ENCODE peak calls at places on chromosomes 12 and 14, in seven cellular contexts. One of them, this sample, is unnamed.

GRCh38 chr14:84591827-84592540 is 938.0 kb upstream of the FLRT2 start:
- DNase-seq in PC-9: no peak
- DNase-seq in GM23338: no peak
- DNase-seq in mesendoderm: no peak
- DNase-seq in Karpas-422: no peak
- DNase-seq in hepatocyte: peak; percentile 6
- DNase-seq in neural progenitor cell: no peak
- DNase-seq in this sample: no peak

GRCh38 chr14:94462219-94462551 is 9.6 kb upstream of the SERPINA11 start:
- DNase-seq in PC-9: no peak
- DNase-seq in GM23338: no peak
- DNase-seq in mesendoderm: no peak
- DNase-seq in Karpas-422: no peak
- DNase-seq in hepatocyte: no peak
- DNase-seq in neural progenitor cell: no peak
- DNase-seq in this sample: peak; percentile 19

GRCh38 chr14:101225116-101225728 is 321.7 kb upstream of the RTL1 start:
- DNase-seq in PC-9: no peak
- DNase-seq in GM23338: no peak
- DNase-seq in mesendoderm: no peak
- DNase-seq in Karpas-422: no peak
- DNase-seq in hepatocyte: peak; percentile 74
- DNase-seq in neural progenitor cell: no peak
- DNase-seq in this sample: no peak

GRCh38 chr14:89221109-89221508 is 195.9 kb downstream of the FOXN3 start:
- DNase-seq in PC-9: no peak
- DNase-seq in GM23338: no peak
- DNase-seq in mesendoderm: no peak
- DNase-seq in Karpas-422: no peak
- DNase-seq in hepatocyte: no peak
- DNase-seq in neural progenitor cell: no peak
- DNase-seq in this sample: peak; percentile 77

GRCh38 chr14:89481167-89481566 is 64.1 kb upstream of the FOXN3 start:
- DNase-seq in PC-9: no peak
- DNase-seq in GM23338: no peak
- DNase-seq in mesendoderm: no peak
- DNase-seq in Karpas-422: no peak
- DNase-seq in hepatocyte: no peak
- DNase-seq in neural progenitor cell: no peak
- DNase-seq in this sample: no peak

GRCh38 chr12:110249716-110250225 is 31.3 kb upstream of the ATP2A2 start:
- DNase-seq in PC-9: no peak
- DNase-seq in GM23338: no peak
- DNase-seq in mesendoderm: no peak
- DNase-seq in Karpas-422: no peak
- DNase-seq in hepatocyte: peak; percentile 52
- DNase-seq in neural progenitor cell: no peak
- DNase-seq in this sample: peak; percentile 9

GRCh38 chr12:82314406-82314892 is 43.7 kb downstream of the CCDC59 start:
- DNase-seq in PC-9: no peak
- DNase-seq in GM23338: peak; percentile 82
- DNase-seq in mesendoderm: peak; percentile 78
- DNase-seq in Karpas-422: no peak
- DNase-seq in hepatocyte: peak; percentile 77
- DNase-seq in neural progenitor cell: peak; percentile 90
- DNase-seq in this sample: no peak

GRCh38 chr14:54564071-54564798 is 2.7 kb upstream of the SAMD4A start:
- DNase-seq in PC-9: no peak
- DNase-seq in GM23338: peak; percentile 63
- DNase-seq in mesendoderm: peak; percentile 33
- DNase-seq in Karpas-422: peak; percentile 88
- DNase-seq in hepatocyte: peak; percentile 48
- DNase-seq in neural progenitor cell: peak; percentile 32
- DNase-seq in this sample: peak; percentile 26

GRCh38 chr14:75831455-75831854 is 150.3 kb downstream of the TGFB3 start:
- DNase-seq in PC-9: peak; percentile 93
- DNase-seq in GM23338: no peak
- DNase-seq in mesendoderm: no peak
- DNase-seq in Karpas-422: no peak
- DNase-seq in hepatocyte: peak; percentile 80
- DNase-seq in neural progenitor cell: no peak
- DNase-seq in this sample: peak; percentile 75

GRCh38 chr12:63066782-63067181 is 84.2 kb downstream of the AVPR1A start:
- DNase-seq in PC-9: no peak
- DNase-seq in GM23338: peak; percentile 60
- DNase-seq in mesendoderm: peak; percentile 29
- DNase-seq in Karpas-422: no peak
- DNase-seq in hepatocyte: no peak
- DNase-seq in neural progenitor cell: peak; percentile 31
- DNase-seq in this sample: no peak

GRCh38 chr14:24171422-24172260 is at the start of gene REC8:
- DNase-seq in PC-9: no peak
- DNase-seq in GM23338: peak; percentile 100
- DNase-seq in mesendoderm: peak; percentile 99
- DNase-seq in Karpas-422: peak; percentile 96
- DNase-seq in hepatocyte: peak; percentile 95
- DNase-seq in neural progenitor cell: peak; percentile 99
- DNase-seq in this sample: peak; percentile 96

GRCh38 chr14:68363841-68364711 is 428.8 kb downstream of the ZFP36L1 start:
- DNase-seq in PC-9: no peak
- DNase-seq in GM23338: peak; percentile 85
- DNase-seq in mesendoderm: peak; percentile 97
- DNase-seq in Karpas-422: no peak
- DNase-seq in hepatocyte: peak; percentile 56
- DNase-seq in neural progenitor cell: peak; percentile 95
- DNase-seq in this sample: peak; percentile 85

GRCh38 chr12:96501139-96501741 is 11.9 kb downstream of the CFAP54 start:
- DNase-seq in PC-9: peak; percentile 85
- DNase-seq in GM23338: peak; percentile 45
- DNase-seq in mesendoderm: peak; percentile 88
- DNase-seq in Karpas-422: no peak
- DNase-seq in hepatocyte: peak; percentile 19
- DNase-seq in neural progenitor cell: no peak
- DNase-seq in this sample: peak; percentile 77

GRCh38 chr14:94217116-94217515 is 43.0 kb downstream of the PPP4R4 start:
- DNase-seq in PC-9: no peak
- DNase-seq in GM23338: peak; percentile 28
- DNase-seq in mesendoderm: peak; percentile 51
- DNase-seq in Karpas-422: no peak
- DNase-seq in hepatocyte: peak; percentile 18
- DNase-seq in neural progenitor cell: peak; percentile 26
- DNase-seq in this sample: no peak

GRCh38 chr14:104385189-104386135 is 194.1 kb upstream of the C14orf180 start:
- DNase-seq in PC-9: no peak
- DNase-seq in GM23338: no peak
- DNase-seq in mesendoderm: no peak
- DNase-seq in Karpas-422: no peak
- DNase-seq in hepatocyte: no peak
- DNase-seq in neural progenitor cell: no peak
- DNase-seq in this sample: no peak

GRCh38 chr12:70364695-70365397 is 1.2 kb upstream of the KCNMB4 start:
- DNase-seq in PC-9: no peak
- DNase-seq in GM23338: no peak
- DNase-seq in mesendoderm: no peak
- DNase-seq in Karpas-422: peak; percentile 82
- DNase-seq in hepatocyte: no peak
- DNase-seq in neural progenitor cell: peak; percentile 21
- DNase-seq in this sample: no peak

GRCh38 chr14:51643137-51643536 is 8.6 kb upstream of the FRMD6 start:
- DNase-seq in PC-9: no peak
- DNase-seq in GM23338: no peak
- DNase-seq in mesendoderm: no peak
- DNase-seq in Karpas-422: no peak
- DNase-seq in hepatocyte: no peak
- DNase-seq in neural progenitor cell: no peak
- DNase-seq in this sample: peak; percentile 70

GRCh38 chr14:61335049-61335448 is 13.7 kb downstream of the PRKCH start:
- DNase-seq in PC-9: no peak
- DNase-seq in GM23338: no peak
- DNase-seq in mesendoderm: no peak
- DNase-seq in Karpas-422: no peak
- DNase-seq in hepatocyte: no peak
- DNase-seq in neural progenitor cell: no peak
- DNase-seq in this sample: no peak

GRCh38 chr14:36313206-36313605 is 7.2 kb downstream of the MBIP start:
- DNase-seq in PC-9: no peak
- DNase-seq in GM23338: peak; percentile 21
- DNase-seq in mesendoderm: peak; percentile 25
- DNase-seq in Karpas-422: no peak
- DNase-seq in hepatocyte: no peak
- DNase-seq in neural progenitor cell: peak; percentile 63
- DNase-seq in this sample: no peak

GRCh38 chr12:28582687-28583376 is 392.6 kb downstream of the CCDC91 start:
- DNase-seq in PC-9: no peak
- DNase-seq in GM23338: no peak
- DNase-seq in mesendoderm: no peak
- DNase-seq in Karpas-422: no peak
- DNase-seq in hepatocyte: no peak
- DNase-seq in neural progenitor cell: no peak
- DNase-seq in this sample: no peak

GRCh38 chr12:48640854-48641253 is 41.2 kb downstream of the KANSL2 start:
- DNase-seq in PC-9: no peak
- DNase-seq in GM23338: no peak
- DNase-seq in mesendoderm: no peak
- DNase-seq in Karpas-422: no peak
- DNase-seq in hepatocyte: no peak
- DNase-seq in neural progenitor cell: no peak
- DNase-seq in this sample: no peak

GRCh38 chr14:100779691-100780080 is 46.2 kb upstream of the MEG3 start:
- DNase-seq in PC-9: no peak
- DNase-seq in GM23338: no peak
- DNase-seq in mesendoderm: no peak
- DNase-seq in Karpas-422: no peak
- DNase-seq in hepatocyte: no peak
- DNase-seq in neural progenitor cell: no peak
- DNase-seq in this sample: no peak

GRCh38 chr14:75911883-75912282 is 69.9 kb downstream of the TGFB3 start:
- DNase-seq in PC-9: no peak
- DNase-seq in GM23338: peak; percentile 81
- DNase-seq in mesendoderm: peak; percentile 90
- DNase-seq in Karpas-422: no peak
- DNase-seq in hepatocyte: peak; percentile 16
- DNase-seq in neural progenitor cell: peak; percentile 89
- DNase-seq in this sample: no peak

GRCh38 chr14:55807059-55807499 is 227.1 kb downstream of the KTN1 start:
- DNase-seq in PC-9: peak; percentile 49
- DNase-seq in GM23338: no peak
- DNase-seq in mesendoderm: no peak
- DNase-seq in Karpas-422: no peak
- DNase-seq in hepatocyte: peak; percentile 81
- DNase-seq in neural progenitor cell: no peak
- DNase-seq in this sample: peak; percentile 79

GRCh38 chr12:117143008-117143532 is 43.9 kb upstream of the TESC start:
- DNase-seq in PC-9: peak; percentile 68
- DNase-seq in GM23338: no peak
- DNase-seq in mesendoderm: no peak
- DNase-seq in Karpas-422: no peak
- DNase-seq in hepatocyte: peak; percentile 87
- DNase-seq in neural progenitor cell: no peak
- DNase-seq in this sample: peak; percentile 40

GRCh38 chr12:1020389-1020788 is 29.4 kb downstream of the ERC1 start:
- DNase-seq in PC-9: no peak
- DNase-seq in GM23338: no peak
- DNase-seq in mesendoderm: no peak
- DNase-seq in Karpas-422: no peak
- DNase-seq in hepatocyte: no peak
- DNase-seq in neural progenitor cell: no peak
- DNase-seq in this sample: no peak
- H3K79me2 ChIP-seq in PC-9: no peaks in the 10 kb centered on the region
- H3K79me2 ChIP-seq in GM23338: peaks cover 61% of the 10 kb centered on the region
- H3K79me2 ChIP-seq in mesendoderm: no peaks in the 10 kb centered on the region
- H3K79me2 ChIP-seq in Karpas-422: no peaks in the 10 kb centered on the region
- H3K79me2 ChIP-seq in hepatocyte: peaks cover 68% of the 10 kb centered on the region
- H3K79me2 ChIP-seq in neural progenitor cell: peaks cover 31% of the 10 kb centered on the region
- H3K79me2 ChIP-seq in this sample: peaks cover 15% of the 10 kb centered on the region

GRCh38 chr14:74557691-74558090 is 54.3 kb downstream of the LTBP2 start:
- DNase-seq in PC-9: no peak
- DNase-seq in GM23338: no peak
- DNase-seq in mesendoderm: no peak
- DNase-seq in Karpas-422: no peak
- DNase-seq in hepatocyte: no peak
- DNase-seq in neural progenitor cell: no peak
- DNase-seq in this sample: no peak
- H3K79me2 ChIP-seq in PC-9: peaks cover 34% of the 10 kb centered on the region
- H3K79me2 ChIP-seq in GM23338: no peaks in the 10 kb centered on the region
- H3K79me2 ChIP-seq in mesendoderm: no peaks in the 10 kb centered on the region
- H3K79me2 ChIP-seq in Karpas-422: no peaks in the 10 kb centered on the region
- H3K79me2 ChIP-seq in hepatocyte: no peaks in the 10 kb centered on the region
- H3K79me2 ChIP-seq in neural progenitor cell: no peaks in the 10 kb centered on the region
- H3K79me2 ChIP-seq in this sample: peaks cover 32% of the 10 kb centered on the region

DNA sequence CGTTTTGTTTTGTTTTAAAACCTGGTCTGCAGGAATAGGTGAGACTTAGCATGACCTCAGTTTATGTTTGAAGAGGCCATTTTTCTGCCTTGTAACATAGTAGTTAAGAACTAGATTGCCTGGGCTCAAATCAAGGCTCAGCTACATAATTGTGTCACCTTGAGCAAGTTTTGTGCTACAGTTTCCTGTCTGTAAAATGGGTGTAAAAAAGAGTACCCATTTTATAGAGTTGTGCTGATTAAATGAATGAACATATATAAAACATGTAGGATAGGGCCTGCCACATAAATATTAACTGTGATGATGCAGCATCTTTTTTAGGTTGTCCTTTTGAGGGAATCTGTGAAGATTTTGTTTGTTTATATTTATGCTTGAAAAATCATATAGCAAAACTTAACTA is 7.2 kb downstream of the WNK1 start:
- DNase-seq in PC-9: no peak
- DNase-seq in GM23338: no peak
- DNase-seq in mesendoderm: no peak
- DNase-seq in Karpas-422: no peak
- DNase-seq in hepatocyte: no peak
- DNase-seq in neural progenitor cell: no peak
- DNase-seq in this sample: no peak
- H3K79me2 ChIP-seq in PC-9: peaks cover 100% of the 10 kb centered on the region
- H3K79me2 ChIP-seq in GM23338: peaks cover 100% of the 10 kb centered on the region
- H3K79me2 ChIP-seq in mesendoderm: peaks cover 52% of the 10 kb centered on the region
- H3K79me2 ChIP-seq in Karpas-422: peaks cover 98% of the 10 kb centered on the region
- H3K79me2 ChIP-seq in hepatocyte: peaks cover 98% of the 10 kb centered on the region
- H3K79me2 ChIP-seq in neural progenitor cell: peaks cover 100% of the 10 kb centered on the region
- H3K79me2 ChIP-seq in this sample: peaks cover 90% of the 10 kb centered on the region

DNA sequence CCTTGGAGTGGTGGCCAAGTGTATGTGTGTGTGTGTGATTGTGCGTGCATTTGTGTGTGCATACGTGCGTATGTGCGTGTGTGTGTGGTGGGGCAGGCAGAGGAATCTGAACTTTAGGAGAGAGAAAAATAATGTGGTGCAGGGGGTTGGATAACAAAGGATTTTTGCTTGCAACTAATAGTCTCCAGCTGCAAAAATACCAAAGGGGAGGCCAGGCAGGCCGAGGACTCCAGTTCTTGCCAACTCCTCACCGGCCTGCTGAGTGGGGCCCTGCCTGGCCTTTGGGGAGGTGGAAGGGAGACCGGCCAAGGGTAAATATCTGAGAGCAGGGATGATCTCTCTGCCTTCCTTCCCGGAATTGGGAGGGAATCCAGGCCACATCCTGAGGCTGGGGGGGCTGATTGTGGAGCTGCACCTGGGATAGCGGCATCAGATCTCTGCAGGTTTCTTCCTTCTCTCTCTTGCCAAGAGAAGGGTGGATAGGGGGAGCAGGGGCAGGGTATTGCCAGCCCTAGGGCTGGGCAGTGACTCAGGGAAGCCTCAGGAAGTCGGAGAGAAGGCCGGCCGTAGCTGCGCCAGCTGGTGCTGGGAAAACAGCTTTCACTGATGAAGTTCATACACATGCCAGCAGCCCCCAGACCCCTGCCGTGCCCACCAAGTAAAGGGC is 4.5 kb upstream of the LRP1-AS start:
- DNase-seq in PC-9: no peak
- DNase-seq in GM23338: no peak
- DNase-seq in mesendoderm: no peak
- DNase-seq in Karpas-422: no peak
- DNase-seq in hepatocyte: no peak
- DNase-seq in neural progenitor cell: no peak
- DNase-seq in this sample: peak; percentile 74
- H3K79me2 ChIP-seq in PC-9: no peaks in the 10 kb centered on the region
- H3K79me2 ChIP-seq in GM23338: no peaks in the 10 kb centered on the region
- H3K79me2 ChIP-seq in mesendoderm: no peaks in the 10 kb centered on the region
- H3K79me2 ChIP-seq in Karpas-422: no peaks in the 10 kb centered on the region
- H3K79me2 ChIP-seq in hepatocyte: peaks cover 31% of the 10 kb centered on the region
- H3K79me2 ChIP-seq in neural progenitor cell: no peaks in the 10 kb centered on the region
- H3K79me2 ChIP-seq in this sample: peaks cover 33% of the 10 kb centered on the region

This sample was measured in fibroblast of lung.